ENCODE peak calls at places on chromosome 15, in four cellular contexts. D, S, O and H are unnamed samples.

GRCh38 chr15:71648095-71648494 is 162.3 kb upstream of the NR2E3 start:
- DNase-seq in S (no peak), D (no peak), O (no peak), H (no peak)

GRCh38 chr15:45117327-45118130 is 3.4 kb downstream of the DUOXA2 start:
- DNase-seq in S (no peak), O (no peak), D (no peak), H (no peak)

GRCh38 chr15:100174532-100174931 is 167.2 kb downstream of the ADAMTS17 start:
- DNase-seq in D (no peak), S (peak; percentile 14), O (no peak), H (no peak)

GRCh38 chr15:98779463-98780071 is 131.2 kb downstream of the IGF1R start:
- DNase-seq in D (no peak), S (peak; percentile 98), O (peak; percentile 34), H (no peak)

GRCh38 chr15:87902772-87903388 is 353.7 kb downstream of the NTRK3 start:
- DNase-seq in O (no peak), D (no peak), S (no peak), H (no peak)

GRCh38 chr15:47603026-47603425 is 114.3 kb upstream of the SEMA6D start:
- DNase-seq in S (no peak), O (no peak), D (no peak), H (no peak)

GRCh38 chr15:94083467-94083991 is 147.8 kb upstream of the MCTP2 start:
- DNase-seq in O (no peak), D (peak; percentile 38), S (no peak), H (peak; percentile 91)

GRCh38 chr15:63112871-63113270 is 8.8 kb upstream of the LACTB start:
- DNase-seq in O (no peak), D (no peak), S (no peak), H (no peak)

GRCh38 chr15:81303241-81304225 is 20.4 kb downstream of the STARD5 start:
- DNase-seq in S (no peak), D (no peak), O (no peak), H (no peak)

GRCh38 chr15:51299187-51300015 is 39.0 kb downstream of the CYP19A1 start:
- DNase-seq in S (no peak), O (no peak), D (no peak), H (no peak)

GRCh38 chr15:77580991-77581682 is 51.6 kb downstream of the LINGO1 start:
- DNase-seq in O (no peak), S (no peak), D (no peak), H (no peak)

DNA sequence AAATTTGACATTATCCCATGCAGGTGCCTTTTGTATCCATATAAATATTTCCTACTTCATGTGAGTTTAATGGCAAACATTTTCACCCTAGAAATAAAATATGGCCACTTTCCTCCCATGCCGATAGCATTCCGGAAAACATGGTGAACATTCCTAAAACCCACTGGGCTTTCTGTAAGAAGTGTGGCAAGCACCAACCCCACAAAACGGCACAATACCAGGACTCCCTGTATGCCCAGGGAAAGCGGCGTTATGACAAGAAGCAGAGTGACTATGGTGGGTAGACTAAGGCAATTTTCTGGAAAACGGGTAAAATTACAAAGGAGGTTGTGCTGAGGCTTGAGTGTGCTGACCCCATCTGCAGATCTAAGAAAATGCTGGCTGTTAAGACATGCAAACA is 7.6 kb downstream of the ANXA2 start:
- DNase-seq in S (peak; percentile 39), D (no peak), O (no peak), H (no peak)
- H3K4me3 ChIP-seq in S (peak overlapping the region; percentile 67), D (peak overlapping the region; percentile 21), O (peak overlapping the region; percentile 79), H (peak overlapping the region; percentile 28)

DNA sequence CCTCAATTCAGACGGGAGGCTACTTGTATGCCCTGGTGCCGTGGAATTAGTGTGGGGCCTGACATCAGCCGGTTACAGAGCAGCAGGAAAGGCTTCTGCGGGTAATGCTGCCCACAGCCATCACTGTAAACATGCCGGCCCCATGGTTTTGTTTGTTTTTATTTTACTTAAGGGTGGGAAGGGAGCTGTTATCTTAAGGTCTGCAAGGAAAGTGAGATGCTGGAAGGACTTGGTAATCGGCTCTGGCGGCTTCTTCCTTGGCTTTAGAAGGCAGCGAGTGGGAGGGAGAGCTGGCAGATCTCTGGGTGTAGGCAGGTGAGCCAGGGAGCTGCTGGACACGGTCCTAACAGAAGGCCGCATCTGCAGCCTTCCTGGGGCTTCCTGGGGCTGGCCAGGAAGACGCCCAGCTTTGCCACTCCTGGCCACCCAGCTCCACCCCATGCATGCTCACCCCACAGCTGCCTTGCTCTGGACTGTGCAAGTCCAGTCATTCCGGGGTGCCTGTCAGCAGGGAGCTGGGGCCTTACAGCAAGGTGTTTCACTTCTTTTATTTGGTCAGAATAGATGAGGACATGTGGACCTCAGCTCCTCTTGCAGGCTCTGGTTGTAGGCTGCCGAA is 54.1 kb upstream of the FURIN start:
- DNase-seq in S (no peak), O (no peak), D (no peak), H (no peak)
- H3K4me3 ChIP-seq in S (no peak overlapping the region), O (no peak overlapping the region), D (no peak overlapping the region), H (no peak overlapping the region)

DNA sequence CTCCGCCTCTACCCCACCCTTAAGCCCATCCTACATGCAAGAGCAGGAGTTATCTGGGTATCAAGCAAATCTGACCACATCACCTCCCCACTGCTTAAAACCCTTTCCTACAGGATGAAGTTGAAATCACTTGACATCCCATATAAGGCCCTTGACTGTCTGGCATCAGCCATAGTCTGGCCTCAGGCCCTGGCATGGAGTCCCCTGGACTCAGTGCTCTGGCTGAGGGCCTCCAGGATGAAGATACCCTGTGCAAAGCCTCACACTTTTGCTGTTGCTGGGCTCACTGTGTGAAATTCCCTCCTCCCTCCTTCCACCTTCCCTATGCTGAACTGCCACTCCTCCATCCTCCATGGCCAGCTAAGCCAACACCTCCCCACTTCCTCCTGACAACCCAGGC is 65.2 kb upstream of the GLCE start:
- DNase-seq in S (no peak), D (no peak), O (no peak), H (no peak)
- H3K4me3 ChIP-seq in S (no peak overlapping the region), D (no peak overlapping the region), O (no peak overlapping the region), H (no peak overlapping the region)

DNA sequence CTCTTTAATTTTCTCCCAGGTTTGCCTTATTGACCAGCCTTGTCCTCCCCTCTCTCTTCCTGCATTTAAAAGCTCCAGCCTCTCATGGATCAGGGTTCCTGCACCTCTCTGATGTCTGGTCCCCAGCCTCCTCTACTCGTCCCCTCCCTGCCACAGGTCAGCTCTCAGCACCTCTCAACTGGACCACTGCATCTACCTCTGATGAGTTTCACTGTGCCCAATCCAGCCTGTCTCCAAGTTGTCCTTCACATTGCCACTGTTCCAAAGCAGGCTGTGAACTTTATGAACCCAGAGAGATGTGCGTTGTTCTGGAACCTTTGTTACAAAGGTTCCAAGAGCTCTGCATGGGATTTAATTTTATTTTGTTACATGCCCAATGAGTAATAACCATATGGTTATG is 76.6 kb downstream of the SLCO3A1 start:
- DNase-seq in S (no peak), D (no peak), O (no peak), H (no peak)
- H3K4me3 ChIP-seq in S (no peak overlapping the region), D (no peak overlapping the region), O (no peak overlapping the region), H (no peak overlapping the region)

GRCh38 chr15:91049378-91050127 is 27.2 kb upstream of the VPS33B start:
- DNase-seq in D (peak; percentile 27), S (peak; percentile 89), O (peak; percentile 33), H (peak; percentile 24)
- H3K4me3 ChIP-seq in D (no peak overlapping the region), S (no peak overlapping the region), O (no peak overlapping the region), H (peak overlapping the region; percentile 10)

GRCh38 chr15:33675246-33675645 is 293.1 kb upstream of the CHRM5 start:
- DNase-seq in S (peak; percentile 54), D (no peak), O (no peak), H (no peak)

GRCh38 chr15:33671456-33671855 is 296.8 kb upstream of the CHRM5 start:
- DNase-seq in D (no peak), S (no peak), O (no peak), H (no peak)

DNA sequence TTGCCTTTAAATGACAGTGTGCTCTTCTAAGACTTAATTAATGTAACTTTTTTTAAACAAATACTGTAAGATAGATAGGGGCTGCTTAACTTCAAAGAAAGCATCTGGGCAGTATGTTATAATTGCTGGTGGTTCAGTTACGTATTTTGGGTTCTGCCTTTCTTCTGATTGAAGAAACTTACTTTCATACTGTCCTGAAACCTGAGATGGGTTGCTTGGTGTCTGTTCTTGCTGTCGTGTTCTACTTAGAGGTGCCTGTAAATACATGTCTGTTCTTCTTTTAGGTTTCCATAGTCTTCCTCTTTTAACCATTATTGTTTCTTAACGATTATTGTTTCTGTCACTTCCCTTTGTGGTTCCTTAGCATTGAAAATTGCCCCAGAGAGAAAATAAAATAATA is 297.7 kb upstream of the CHRM5 start:
- DNase-seq in S (no peak), D (no peak), O (no peak), H (no peak)
- H3K4me3 ChIP-seq in S (no peak overlapping the region), D (no peak overlapping the region), O (no peak overlapping the region), H (no peak overlapping the region)

GRCh38 chr15:70628542-70628941 is 134.8 kb downstream of the UACA start:
- DNase-seq in S (no peak), O (no peak), D (no peak), H (no peak)

GRCh38 chr15:70625438-70625837 is 137.9 kb downstream of the UACA start:
- DNase-seq in S (no peak), O (no peak), D (no peak), H (no peak)

GRCh38 chr15:70629735-70630273 is 133.6 kb downstream of the UACA start:
- DNase-seq in D (no peak), O (no peak), S (no peak), H (no peak)

GRCh38 chr15:70627322-70627721 is 136.0 kb downstream of the UACA start:
- DNase-seq in O (no peak), S (no peak), D (no peak), H (no peak)

DNA sequence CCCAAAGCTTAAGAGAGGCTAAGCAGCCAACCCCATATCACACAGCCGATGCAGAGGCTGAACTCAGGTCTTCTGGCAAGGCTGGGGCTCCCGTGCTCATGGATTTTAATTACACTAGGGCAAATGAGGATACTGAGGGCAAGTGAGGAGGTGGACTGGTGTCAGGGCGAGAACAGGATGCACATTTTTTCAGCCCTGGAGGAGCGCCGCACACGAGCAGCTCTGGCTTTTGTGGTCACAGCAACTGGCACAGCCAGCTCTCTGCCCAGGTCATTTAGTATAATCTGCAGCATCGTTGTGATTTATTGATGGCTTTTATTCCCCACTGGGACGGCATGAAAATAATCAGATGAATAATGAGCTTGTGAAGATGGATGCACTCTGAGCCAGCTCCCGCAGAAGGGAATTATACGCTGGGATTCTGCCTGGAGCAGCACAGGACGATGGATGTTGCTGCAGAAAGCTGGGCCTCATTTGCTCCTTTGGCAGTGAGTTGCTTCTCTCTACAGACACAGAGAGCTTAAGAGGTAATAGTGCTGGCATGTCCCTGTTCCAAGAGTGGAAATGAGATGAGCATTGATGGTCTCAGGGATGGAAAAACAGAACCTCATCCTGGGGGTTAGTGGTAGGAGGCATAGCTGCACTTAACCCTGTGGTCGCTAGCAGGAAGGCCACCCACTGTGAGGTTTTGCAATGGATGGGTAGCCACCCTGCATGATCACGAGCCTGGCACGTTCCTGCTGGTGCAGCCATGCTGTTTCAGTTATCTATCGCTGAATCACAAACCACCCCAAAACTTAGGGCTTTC is 135.4 kb downstream of the UACA start:
- DNase-seq in S (no peak), D (peak; percentile 77), O (no peak), H (no peak)
- H3K4me3 ChIP-seq in S (no peak overlapping the region), D (no peak overlapping the region), O (no peak overlapping the region), H (no peak overlapping the region)